ENCODE peak calls at places on chromosomes 11 and 22, in four cellular contexts. X, A, V and T are unnamed samples.
A peak's percentile ranks its signal among the peaks of the same experiment; 100 is the strongest.

GRCh38 chr11:126115820-126116319 is 53.2 kb upstream of the CDON start:
- DNase-seq in A (no peak), X (peak; percentile 84), V (peak; percentile 80), T (no peak)

GRCh38 chr11:128516886-128517285 is 70.5 kb downstream of the ETS1 start:
- DNase-seq in X (no peak), A (no peak), V (no peak), T (no peak)

GRCh38 chr22:37294747-37295146 is 12.4 kb downstream of the CYTH4 start:
- DNase-seq in X (no peak), V (no peak), A (no peak), T (no peak)

GRCh38 chr11:62574363-62575057 is 819 bp upstream of the EEF1G start:
- DNase-seq in A (no peak), X (peak; percentile 74), V (no peak), T (no peak)

GRCh38 chr11:123063396-123064267 is 1.7 kb upstream of the HSPA8 start:
- DNase-seq in V (no peak), X (no peak), A (no peak), T (peak; percentile 50)

GRCh38 chr22:38214248-38215056 is 12.7 kb downstream of the MAFF start:
- DNase-seq in A (peak; percentile 83), V (no peak), X (peak; percentile 88), T (peak; percentile 78)

GRCh38 chr11:86151188-86152005 is 82.5 kb upstream of the PICALM start:
- DNase-seq in V (no peak), X (no peak), A (peak; percentile 13), T (no peak)

GRCh38 chr11:72836111-72836510 is 21.9 kb downstream of the ATG16L2 start:
- DNase-seq in V (no peak), A (no peak), X (peak; percentile 64), T (no peak)

GRCh38 chr11:58152776-58153175 is 27.4 kb upstream of the OR9I1 start:
- DNase-seq in V (no peak), A (no peak), X (no peak), T (no peak)

GRCh38 chr11:75449271-75449670 is 16.3 kb upstream of the KLHL35 start:
- DNase-seq in A (no peak), V (no peak), X (no peak), T (no peak)

GRCh38 chr11:94926271-94926625 is 47.1 kb downstream of the CWC15 start:
- DNase-seq in A (no peak), V (no peak), X (no peak), T (no peak)

GRCh38 chr11:4068962-4069361 is 25.6 kb upstream of the RRM1 start:
- DNase-seq in A (no peak), V (no peak), X (no peak), T (no peak)

GRCh38 chr11:57476883-57477506 is 16.7 kb downstream of the RTN4RL2 start:
- DNase-seq in X (peak; percentile 79), V (no peak), A (peak; percentile 62), T (no peak)

GRCh38 chr22:39419096-39419495 is 19.5 kb downstream of the TAB1 start:
- DNase-seq in A (no peak), X (no peak), V (no peak), T (no peak)

GRCh38 chr11:64295760-64296159 is 4.4 kb upstream of the CATSPERZ start:
- DNase-seq in A (no peak), V (no peak), X (no peak), T (no peak)

GRCh38 chr11:17498058-17498457 is 21.4 kb upstream of the ABCC8 start:
- DNase-seq in X (no peak), A (no peak), V (no peak), T (no peak)

GRCh38 chr11:134342572-134343340 is 11.0 kb downstream of the GLB1L2 start:
- DNase-seq in V (no peak), A (no peak), X (no peak), T (no peak)

GRCh38 chr11:70885721-70886305 is 366.6 kb downstream of the SHANK2 start:
- DNase-seq in X (no peak), V (no peak), A (no peak), T (no peak)

GRCh38 chr11:9606799-9607510 is 33.5 kb downstream of the WEE1 start:
- DNase-seq in X (no peak), A (no peak), V (no peak), T (no peak)

GRCh38 chr11:44493929-44494328 is 71.5 kb upstream of the CD82 start:
- DNase-seq in X (no peak), A (no peak), V (no peak), T (no peak)

GRCh38 chr11:84645988-84646689 is 981.0 kb downstream of the DLG2 start:
- DNase-seq in X (no peak), A (no peak), V (no peak), T (no peak)

GRCh38 chr11:66653123-66653522 is 14.6 kb downstream of the RBM4 start:
- DNase-seq in X (no peak), V (no peak), A (no peak), T (no peak)

GRCh38 chr11:119374632-119375394 is 6.7 kb downstream of the USP2 start:
- DNase-seq in A (no peak), X (peak; percentile 58), V (peak; percentile 51), T (no peak)

GRCh38 chr11:839875-840617 is 2.3 kb downstream of the POLR2L start:
- DNase-seq in A (no peak), X (no peak), V (no peak), T (no peak)
- H3K4me3 ChIP-seq in A (no peak overlapping the region), X (peak overlapping the region; percentile 100), V (peak overlapping the region; percentile 100), T (no peak overlapping the region)

DNA sequence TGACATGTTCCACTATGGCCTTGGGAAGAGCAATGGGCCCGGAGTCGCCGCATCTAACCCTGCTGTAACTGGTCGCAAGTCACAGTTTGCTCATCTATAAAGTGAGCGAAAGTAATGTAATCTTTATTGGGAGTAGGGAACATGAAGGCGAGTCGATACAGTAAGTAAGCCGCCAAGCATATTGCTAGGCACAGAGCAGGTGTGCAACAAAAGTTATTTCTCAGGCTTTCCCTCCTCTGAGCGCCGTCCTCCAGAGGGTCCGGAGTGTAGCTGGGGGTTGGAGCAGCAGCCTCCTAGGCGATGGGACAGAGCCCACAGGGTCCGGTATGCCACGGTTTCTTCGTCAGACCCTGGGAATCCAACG is 343 bp upstream of the SPON1 start:
- DNase-seq in A (no peak), X (no peak), V (no peak), T (no peak)
- H3K27me3 ChIP-seq in A (peaks cover 5% of the 10 kb centered on the region), X (peaks cover 56% of the 10 kb centered on the region), V (no peaks in the 10 kb centered on the region), T (peaks cover 21% of the 10 kb centered on the region)

GRCh38 chr11:113534625-113535024 is 59.4 kb upstream of the DRD2 start:
- DNase-seq in A (no peak), V (no peak), X (no peak), T (no peak)
- H3K4me3 ChIP-seq in A (no peak overlapping the region), V (no peak overlapping the region), X (no peak overlapping the region), T (no peak overlapping the region)

GRCh38 chr11:68841718-68842426 is at the start of gene CPT1A:
- DNase-seq in V (peak; percentile 77), X (peak; percentile 92), A (peak; percentile 82), T (peak; percentile 81)

GRCh38 chr11:68843052-68843561 is 1.4 kb upstream of the CPT1A start:
- DNase-seq in A (peak; percentile 55), V (no peak), X (no peak), T (peak; percentile 55)

GRCh38 chr11:68843703-68844312 is 2.1 kb upstream of the CPT1A start:
- DNase-seq in A (peak; percentile 86), X (peak; percentile 94), V (peak; percentile 86), T (peak; percentile 57)

GRCh38 chr11:68840661-68841653 is 759 bp downstream of the CPT1A start:
- DNase-seq in A (peak; percentile 52), X (peak; percentile 85), V (no peak), T (no peak)

DNA sequence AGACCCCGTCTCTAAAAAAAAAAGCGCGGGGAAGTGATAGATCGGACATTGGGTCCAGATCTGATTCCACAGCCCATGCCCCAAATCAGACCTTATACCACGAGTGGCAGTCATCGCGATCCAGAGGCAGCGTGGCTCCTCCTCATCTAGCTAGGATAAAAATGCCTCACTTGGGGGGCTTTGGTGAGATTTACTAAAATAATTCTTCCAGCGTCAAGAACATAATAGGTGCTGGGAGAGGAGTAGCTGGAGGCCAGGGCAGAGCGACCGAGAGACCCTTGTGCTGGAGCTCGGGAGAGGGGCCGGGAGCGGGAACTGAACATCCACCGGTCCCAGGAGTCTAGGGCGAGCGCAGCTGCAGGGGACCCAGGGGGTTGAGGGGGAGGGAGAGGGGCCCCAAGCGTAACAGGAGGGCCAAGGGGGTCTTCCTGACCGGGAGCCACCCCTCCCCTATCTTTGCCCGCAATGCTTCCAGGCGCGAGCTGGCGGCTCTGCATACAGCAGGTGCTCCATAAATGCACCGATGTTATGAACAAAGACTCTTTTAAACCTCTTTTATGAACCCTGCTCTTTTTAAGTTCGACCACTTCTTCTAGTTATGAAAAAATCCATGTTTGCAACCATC is 823 bp upstream of the CPT1A start:
- DNase-seq in V (no peak), X (no peak), A (no peak), T (no peak)
- H3K27me3 ChIP-seq in V (no peaks in the 10 kb centered on the region), X (no peaks in the 10 kb centered on the region), A (no peaks in the 10 kb centered on the region), T (no peaks in the 10 kb centered on the region)

DNA sequence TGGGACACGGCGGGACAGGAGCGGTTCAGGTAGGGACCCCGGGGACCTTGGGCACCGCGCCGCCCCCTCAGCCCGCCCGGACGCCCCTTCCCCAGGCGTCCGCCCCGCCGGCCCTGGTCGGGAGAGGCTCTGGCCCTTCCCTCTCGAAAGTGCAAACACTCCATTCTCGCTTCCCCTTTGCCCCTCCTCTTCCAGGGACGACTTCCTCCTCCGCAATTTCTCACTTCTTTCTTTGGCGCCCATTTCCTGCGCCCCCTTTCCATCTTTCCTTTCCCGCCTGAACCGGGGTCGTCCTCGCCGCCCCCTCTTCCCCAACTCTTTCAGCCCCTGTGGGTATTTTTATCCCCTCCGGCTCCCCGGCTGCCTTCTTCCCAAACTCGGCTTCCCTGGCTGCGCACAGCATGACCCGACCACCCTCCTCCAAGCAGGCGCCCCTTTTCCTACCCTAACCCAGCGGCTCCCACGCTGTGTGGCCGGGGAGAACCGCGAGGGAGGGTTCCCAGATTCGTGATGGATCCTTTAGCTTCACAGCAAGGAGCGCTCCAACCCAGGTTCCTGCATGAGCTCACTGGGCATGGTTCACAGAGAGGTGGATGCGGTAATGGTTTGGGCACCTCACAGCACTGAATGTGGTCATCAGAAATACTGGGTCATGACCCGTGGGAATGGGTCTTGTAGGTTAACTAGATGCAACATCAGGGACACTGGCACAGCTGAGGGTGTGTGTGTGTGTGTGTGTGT is 689 bp downstream of the RAB39A start:
- DNase-seq in A (peak; percentile 43), X (no peak), V (no peak), T (no peak)
- H3K4me3 ChIP-seq in A (peak overlapping the region; percentile 79), X (peak overlapping the region; percentile 54), V (peak overlapping the region; percentile 50), T (no peak overlapping the region)